ENCODE peak calls at places on chromosome 15, in eight cellular contexts. One of them, this sample, is unnamed.

GRCh38 chr15:71215126-71215894 is 100.0 kb downstream of the THSD4 start:
- DNase-seq in HFF-Myc: no peak
- DNase-seq in A549: no peak
- DNase-seq in cardiac fibroblast: no peak
- DNase-seq in heart left ventricle: no peak
- DNase-seq in cardiac muscle cell: no peak
- DNase-seq in upper lobe of right lung: no peak
- DNase-seq in body of pancreas: no peak
- DNase-seq in this sample: no peak

GRCh38 chr15:48021336-48022086 is 99.3 kb upstream of the SLC24A5 start:
- DNase-seq in HFF-Myc: no peak
- DNase-seq in A549: no peak
- DNase-seq in cardiac fibroblast: no peak
- DNase-seq in heart left ventricle: no peak
- DNase-seq in cardiac muscle cell: peak
- DNase-seq in upper lobe of right lung: no peak
- DNase-seq in body of pancreas: no peak
- DNase-seq in this sample: peak

GRCh38 chr15:43209059-43209824 is 11.6 kb downstream of the EPB42 start:
- DNase-seq in HFF-Myc: no peak
- DNase-seq in A549: peak
- DNase-seq in cardiac fibroblast: peak
- DNase-seq in heart left ventricle: no peak
- DNase-seq in cardiac muscle cell: peak
- DNase-seq in upper lobe of right lung: no peak
- DNase-seq in body of pancreas: peak
- DNase-seq in this sample: peak

GRCh38 chr15:24696201-24696600 is 20.6 kb downstream of the NPAP1 start:
- DNase-seq in HFF-Myc: no peak
- DNase-seq in A549: no peak
- DNase-seq in cardiac fibroblast: no peak
- DNase-seq in heart left ventricle: no peak
- DNase-seq in cardiac muscle cell: no peak
- DNase-seq in upper lobe of right lung: no peak
- DNase-seq in body of pancreas: no peak
- DNase-seq in this sample: no peak

GRCh38 chr15:77107068-77107467 is 36.2 kb upstream of the TSPAN3 start:
- DNase-seq in HFF-Myc: no peak
- DNase-seq in A549: no peak
- DNase-seq in cardiac fibroblast: peak
- DNase-seq in heart left ventricle: peak
- DNase-seq in cardiac muscle cell: no peak
- DNase-seq in upper lobe of right lung: no peak
- DNase-seq in body of pancreas: peak
- DNase-seq in this sample: no peak

GRCh38 chr15:71888797-71889196 is 78.4 kb downstream of the NR2E3 start:
- DNase-seq in HFF-Myc: no peak
- DNase-seq in A549: no peak
- DNase-seq in cardiac fibroblast: no peak
- DNase-seq in heart left ventricle: no peak
- DNase-seq in cardiac muscle cell: no peak
- DNase-seq in upper lobe of right lung: no peak
- DNase-seq in body of pancreas: no peak
- DNase-seq in this sample: no peak

GRCh38 chr15:67927501-67928156 is 87.8 kb upstream of the RNU6-1 start:
- DNase-seq in HFF-Myc: no peak
- DNase-seq in A549: peak
- DNase-seq in cardiac fibroblast: peak
- DNase-seq in heart left ventricle: no peak
- DNase-seq in cardiac muscle cell: peak
- DNase-seq in upper lobe of right lung: peak
- DNase-seq in body of pancreas: peak
- DNase-seq in this sample: peak

GRCh38 chr15:38041576-38041975 is 107.1 kb downstream of the TMCO5A start:
- DNase-seq in HFF-Myc: peak
- DNase-seq in A549: no peak
- DNase-seq in cardiac fibroblast: peak
- DNase-seq in heart left ventricle: no peak
- DNase-seq in cardiac muscle cell: no peak
- DNase-seq in upper lobe of right lung: no peak
- DNase-seq in body of pancreas: no peak
- DNase-seq in this sample: peak

GRCh38 chr15:99564221-99565030 is 1.4 kb upstream of the MEF2A start:
- DNase-seq in HFF-Myc: no peak
- DNase-seq in A549: no peak
- DNase-seq in cardiac fibroblast: peak
- DNase-seq in heart left ventricle: no peak
- DNase-seq in cardiac muscle cell: peak
- DNase-seq in upper lobe of right lung: no peak
- DNase-seq in body of pancreas: peak
- DNase-seq in this sample: peak

GRCh38 chr15:74055804-74056203 is 26.5 kb downstream of the GOLGA6A start:
- DNase-seq in HFF-Myc: no peak
- DNase-seq in A549: no peak
- DNase-seq in cardiac fibroblast: no peak
- DNase-seq in heart left ventricle: no peak
- DNase-seq in cardiac muscle cell: no peak
- DNase-seq in upper lobe of right lung: no peak
- DNase-seq in body of pancreas: no peak
- DNase-seq in this sample: no peak

GRCh38 chr15:92886229-92886628 is 13.9 kb upstream of the CHD2 start:
- DNase-seq in HFF-Myc: no peak
- DNase-seq in A549: no peak
- DNase-seq in cardiac fibroblast: no peak
- DNase-seq in heart left ventricle: no peak
- DNase-seq in cardiac muscle cell: no peak
- DNase-seq in upper lobe of right lung: no peak
- DNase-seq in body of pancreas: no peak
- DNase-seq in this sample: no peak

DNA sequence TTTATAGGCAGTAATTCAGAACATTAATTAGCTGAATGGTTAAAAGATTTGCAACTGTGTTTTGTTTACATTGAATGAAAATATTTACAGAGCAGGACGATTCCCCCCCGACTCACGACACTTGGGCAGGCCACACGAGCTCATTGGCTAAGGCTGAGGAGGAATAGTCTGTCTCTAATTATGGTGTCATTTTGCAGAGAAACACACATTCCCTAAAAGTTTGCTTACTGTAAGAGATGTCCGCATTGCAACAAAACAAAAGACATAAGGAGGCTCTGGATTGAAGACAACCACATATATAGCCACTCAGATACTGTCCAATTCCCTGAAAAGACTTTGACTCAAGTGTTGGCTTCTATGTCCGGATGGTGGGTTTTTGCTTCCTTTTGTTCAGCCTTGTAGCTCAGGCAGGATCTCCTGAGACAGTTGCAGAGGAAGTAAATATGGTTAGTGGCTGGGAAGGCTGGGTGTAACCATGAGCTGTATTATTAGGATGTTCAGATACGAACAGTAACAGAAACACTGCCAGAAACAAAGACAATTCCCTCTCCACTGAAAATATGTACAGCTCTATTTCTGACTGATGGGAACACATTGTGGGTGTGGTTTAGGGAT is 170.4 kb downstream of the KLHL25 start:
- DNase-seq in HFF-Myc: no peak
- DNase-seq in A549: no peak
- DNase-seq in cardiac fibroblast: peak
- DNase-seq in heart left ventricle: no peak
- DNase-seq in cardiac muscle cell: no peak
- DNase-seq in upper lobe of right lung: no peak
- DNase-seq in body of pancreas: no peak
- DNase-seq in this sample: no peak
- H3K4me3 ChIP-seq in HFF-Myc: no peak
- H3K4me3 ChIP-seq in A549: no peak
- H3K4me3 ChIP-seq in cardiac fibroblast: no peak
- H3K4me3 ChIP-seq in heart left ventricle: peak
- H3K4me3 ChIP-seq in cardiac muscle cell: no peak
- H3K4me3 ChIP-seq in upper lobe of right lung: peak
- H3K4me3 ChIP-seq in body of pancreas: no peak
- H3K4me3 ChIP-seq in this sample: no peak

DNA sequence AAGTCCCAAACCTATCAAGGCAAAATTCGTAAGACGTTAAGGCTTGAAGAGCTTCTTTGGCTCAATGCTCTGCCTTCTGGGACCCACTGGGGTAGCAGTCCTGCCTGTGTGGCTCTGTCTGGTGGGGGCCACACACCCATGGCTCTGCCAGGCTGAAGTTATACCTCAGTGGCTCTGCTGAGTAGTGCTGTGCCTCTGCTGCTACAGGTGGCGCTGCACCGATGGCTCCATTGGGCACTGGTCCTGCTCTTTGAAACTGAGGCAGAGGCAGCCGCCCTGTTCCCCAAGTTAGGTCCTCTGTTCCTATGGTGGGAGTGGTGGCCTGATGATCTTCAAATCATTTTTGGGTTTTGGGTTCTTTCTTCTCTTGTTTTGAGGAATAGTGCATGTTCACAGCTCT is 68.0 kb upstream of the AP4E1 start:
- DNase-seq in HFF-Myc: no peak
- DNase-seq in A549: no peak
- DNase-seq in cardiac fibroblast: no peak
- DNase-seq in heart left ventricle: no peak
- DNase-seq in cardiac muscle cell: no peak
- DNase-seq in upper lobe of right lung: no peak
- DNase-seq in body of pancreas: no peak
- DNase-seq in this sample: no peak
- TF ChIP-seq CTCF in HFF-Myc: no peak
- TF ChIP-seq CTCF in A549: no peak
- TF ChIP-seq CTCF in cardiac fibroblast: no peak
- TF ChIP-seq CTCF in heart left ventricle: no peak
- TF ChIP-seq CTCF in cardiac muscle cell: no peak
- TF ChIP-seq CTCF in upper lobe of right lung: no peak
- TF ChIP-seq CTCF in body of pancreas: no peak
- TF ChIP-seq CTCF in this sample: no peak

DNA sequence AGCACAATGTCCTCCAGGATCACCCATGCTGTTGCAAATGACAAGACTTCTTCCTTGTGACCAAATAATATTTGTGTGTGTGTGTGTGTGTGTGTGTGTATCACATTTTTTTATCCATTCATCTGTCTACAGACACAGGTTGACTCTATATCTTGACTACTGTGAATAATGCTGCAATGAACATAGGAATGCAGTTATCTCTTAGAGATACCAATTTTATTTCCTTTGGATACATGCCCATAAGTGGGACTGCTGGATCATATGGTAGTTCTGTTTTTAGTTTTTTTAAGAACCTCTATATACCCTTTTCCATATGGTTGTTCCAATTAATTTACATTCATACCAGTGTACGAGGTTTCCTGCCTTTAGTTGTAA is 41.7 kb downstream of the GPR176 start:
- DNase-seq in HFF-Myc: no peak
- DNase-seq in A549: no peak
- DNase-seq in cardiac fibroblast: peak
- DNase-seq in heart left ventricle: no peak
- DNase-seq in cardiac muscle cell: no peak
- DNase-seq in upper lobe of right lung: no peak
- DNase-seq in body of pancreas: no peak
- DNase-seq in this sample: no peak
- H3K4me3 ChIP-seq in HFF-Myc: no peak
- H3K4me3 ChIP-seq in A549: no peak
- H3K4me3 ChIP-seq in cardiac fibroblast: no peak
- H3K4me3 ChIP-seq in heart left ventricle: no peak
- H3K4me3 ChIP-seq in cardiac muscle cell: no peak
- H3K4me3 ChIP-seq in upper lobe of right lung: no peak
- H3K4me3 ChIP-seq in body of pancreas: no peak
- H3K4me3 ChIP-seq in this sample: no peak

GRCh38 chr15:27869697-27870281 is 229.3 kb downstream of the OCA2 start:
- DNase-seq in HFF-Myc: no peak
- DNase-seq in A549: no peak
- DNase-seq in cardiac fibroblast: no peak
- DNase-seq in heart left ventricle: no peak
- DNase-seq in cardiac muscle cell: no peak
- DNase-seq in upper lobe of right lung: no peak
- DNase-seq in body of pancreas: no peak
- DNase-seq in this sample: no peak
- TF ChIP-seq CTCF in HFF-Myc: no peak
- TF ChIP-seq CTCF in A549: no peak
- TF ChIP-seq CTCF in cardiac fibroblast: no peak
- TF ChIP-seq CTCF in heart left ventricle: no peak
- TF ChIP-seq CTCF in cardiac muscle cell: no peak
- TF ChIP-seq CTCF in upper lobe of right lung: no peak
- TF ChIP-seq CTCF in body of pancreas: no peak
- TF ChIP-seq CTCF in this sample: no peak

DNA sequence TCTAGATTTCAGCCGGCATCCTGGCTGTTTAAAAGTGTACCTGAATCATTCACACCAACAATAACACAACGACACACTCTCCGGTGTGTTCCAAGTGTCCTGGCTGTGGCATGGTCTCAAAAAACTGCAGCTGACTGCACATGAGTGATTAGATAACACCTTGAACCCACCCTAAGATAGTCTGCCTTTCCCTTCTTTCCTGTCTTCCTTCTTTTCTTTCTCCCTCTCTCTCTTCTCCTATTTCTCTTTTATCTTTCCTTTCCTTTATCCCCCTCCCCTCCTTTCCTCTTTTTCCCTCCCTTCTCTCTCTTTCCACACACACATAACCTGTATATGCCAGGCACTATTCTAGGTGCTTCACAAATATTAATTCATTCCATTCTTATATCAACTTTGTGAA is 1.2 kb upstream of the FAH start:
- DNase-seq in HFF-Myc: no peak
- DNase-seq in A549: no peak
- DNase-seq in cardiac fibroblast: no peak
- DNase-seq in heart left ventricle: no peak
- DNase-seq in cardiac muscle cell: no peak
- DNase-seq in upper lobe of right lung: no peak
- DNase-seq in body of pancreas: no peak
- DNase-seq in this sample: no peak
- H3K4me3 ChIP-seq in HFF-Myc: no peak
- H3K4me3 ChIP-seq in A549: peak
- H3K4me3 ChIP-seq in cardiac fibroblast: no peak
- H3K4me3 ChIP-seq in heart left ventricle: no peak
- H3K4me3 ChIP-seq in cardiac muscle cell: no peak
- H3K4me3 ChIP-seq in upper lobe of right lung: no peak
- H3K4me3 ChIP-seq in body of pancreas: no peak
- H3K4me3 ChIP-seq in this sample: no peak

DNA sequence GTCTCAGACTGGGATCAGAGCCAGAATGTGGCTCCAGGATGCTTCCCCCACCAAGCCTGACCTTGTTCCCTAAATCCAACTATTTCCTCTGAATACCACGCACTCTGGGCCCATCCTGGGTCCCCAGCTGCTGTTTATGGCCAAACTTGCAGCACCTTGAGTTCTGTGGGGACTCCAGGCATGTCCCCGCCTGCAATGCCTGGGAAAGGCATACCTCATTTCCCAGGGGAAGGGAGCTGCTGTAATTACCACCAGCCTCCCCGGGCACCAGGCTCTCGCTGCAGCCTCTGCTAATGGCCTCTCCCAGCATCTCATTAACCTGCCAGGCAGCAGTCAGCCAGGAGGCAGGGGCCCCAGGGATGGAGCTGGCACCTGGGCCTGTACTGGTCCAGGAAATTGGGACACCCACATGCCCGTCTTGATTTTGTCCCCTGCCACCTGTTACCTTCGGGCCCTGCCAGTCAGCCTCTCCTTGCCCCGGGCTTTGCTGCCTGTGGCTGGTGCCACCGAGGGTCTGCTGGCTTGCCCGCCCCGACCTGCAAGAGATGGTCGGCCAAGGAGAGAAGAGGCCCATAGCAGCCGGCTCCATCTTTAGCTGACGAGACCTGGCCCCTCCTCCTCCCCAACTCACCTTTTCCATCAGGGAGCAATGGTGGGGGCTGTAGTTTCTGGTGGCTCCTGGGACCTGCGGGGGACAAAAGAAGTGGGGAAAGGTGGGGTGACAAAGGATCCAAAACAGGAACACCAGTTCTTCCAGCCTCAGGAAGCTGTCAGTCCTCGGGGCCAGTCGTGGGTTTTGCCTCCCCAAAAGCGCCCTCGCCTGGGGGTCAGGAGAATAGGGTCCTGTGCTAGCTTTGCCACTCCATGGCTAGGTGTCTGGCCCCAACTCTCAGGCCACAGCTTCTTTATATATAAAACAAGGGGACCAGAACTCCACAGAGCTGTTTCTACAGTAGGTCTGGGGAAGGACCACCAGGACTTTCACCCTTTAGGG is 4.3 kb downstream of the CCDC9B start:
- DNase-seq in HFF-Myc: no peak
- DNase-seq in A549: no peak
- DNase-seq in cardiac fibroblast: no peak
- DNase-seq in heart left ventricle: peak
- DNase-seq in cardiac muscle cell: peak
- DNase-seq in upper lobe of right lung: no peak
- DNase-seq in body of pancreas: peak
- DNase-seq in this sample: no peak
- TF ChIP-seq CTCF in HFF-Myc: peak
- TF ChIP-seq CTCF in A549: no peak
- TF ChIP-seq CTCF in cardiac fibroblast: peak
- TF ChIP-seq CTCF in heart left ventricle: no peak
- TF ChIP-seq CTCF in cardiac muscle cell: no peak
- TF ChIP-seq CTCF in upper lobe of right lung: no peak
- TF ChIP-seq CTCF in body of pancreas: no peak
- TF ChIP-seq CTCF in this sample: no peak